ENCODE peak calls at places on chromosomes 12 and 14, in ten cellular contexts. D is endodermal cell; U is tibial nerve; Y is coronary artery; C is lower lobe of right lung; F is HCT116; J is CD8-positive, alpha-beta T cell; M is CD8-positive, alpha-beta memory T cell; T is pancreas; Q is caudate nucleus. L is an unnamed sample.

GRCh38 chr12:20451759-20452158 is 83.4 kb downstream of the PDE3A start:
- DNase-seq in J (no peak), D (no peak), Q (no peak), T (no peak), Y (no peak), C (no peak), M (no peak), F (no peak), U (no peak), L (no peak)

GRCh38 chr12:1848146-1848545 is 27.8 kb downstream of the LRTM2 start:
- DNase-seq in U (peak; percentile 4), M (no peak), F (no peak), T (no peak), Q (no peak), J (no peak), Y (peak; percentile 57), C (no peak), D (peak; percentile 42), L (no peak)

GRCh38 chr12:119061208-119061796 is 80.0 kb downstream of the SRRM4 start:
- DNase-seq in Q (no peak), F (no peak), M (no peak), J (no peak), T (peak; percentile 68), D (peak; percentile 96), C (peak; percentile 69), U (peak; percentile 16), Y (no peak), L (peak; percentile 4)

GRCh38 chr14:54815016-54815415 is 87.6 kb downstream of the GCH1 start:
- DNase-seq in U (no peak), J (no peak), C (no peak), T (no peak), Y (no peak), Q (no peak), D (no peak), F (no peak), M (no peak), L (no peak)

GRCh38 chr14:54808326-54809161 is 94.1 kb downstream of the GCH1 start:
- DNase-seq in J (no peak), U (no peak), D (no peak), T (no peak), Q (no peak), Y (peak; percentile 49), F (no peak), C (no peak), M (no peak), L (no peak)

GRCh38 chr12:52372216-52373154 is 5.2 kb upstream of the KRT85 start:
- DNase-seq in D (peak; percentile 96), U (peak; percentile 71), Y (peak; percentile 87), C (peak; percentile 80), T (peak; percentile 72), F (peak; percentile 79), J (peak; percentile 37), M (no peak), Q (no peak), L (no peak)

GRCh38 chr12:23049180-23049579 is 424.2 kb downstream of the ETNK1 start:
- DNase-seq in M (no peak), U (no peak), F (no peak), Y (no peak), D (no peak), J (no peak), C (no peak), Q (no peak), T (no peak), L (no peak)

GRCh38 chr14:69573841-69574265 is 818 bp downstream of the CCDC177 start:
- DNase-seq in T (no peak), D (peak; percentile 82), Y (no peak), C (no peak), U (no peak), F (no peak), Q (peak; percentile 32), M (no peak), J (no peak), L (no peak)

GRCh38 chr12:11645391-11645790 is 4.1 kb upstream of the ETV6 start:
- DNase-seq in U (no peak), M (no peak), J (no peak), Q (no peak), C (no peak), Y (no peak), T (no peak), D (no peak), F (no peak), L (no peak)

GRCh38 chr12:53207042-53207441 is at the start of gene ITGB7:
- DNase-seq in D (peak; percentile 59), C (no peak), U (no peak), J (peak; percentile 80), T (no peak), Q (no peak), F (no peak), M (peak; percentile 67), Y (no peak), L (peak; percentile 83)

DNA sequence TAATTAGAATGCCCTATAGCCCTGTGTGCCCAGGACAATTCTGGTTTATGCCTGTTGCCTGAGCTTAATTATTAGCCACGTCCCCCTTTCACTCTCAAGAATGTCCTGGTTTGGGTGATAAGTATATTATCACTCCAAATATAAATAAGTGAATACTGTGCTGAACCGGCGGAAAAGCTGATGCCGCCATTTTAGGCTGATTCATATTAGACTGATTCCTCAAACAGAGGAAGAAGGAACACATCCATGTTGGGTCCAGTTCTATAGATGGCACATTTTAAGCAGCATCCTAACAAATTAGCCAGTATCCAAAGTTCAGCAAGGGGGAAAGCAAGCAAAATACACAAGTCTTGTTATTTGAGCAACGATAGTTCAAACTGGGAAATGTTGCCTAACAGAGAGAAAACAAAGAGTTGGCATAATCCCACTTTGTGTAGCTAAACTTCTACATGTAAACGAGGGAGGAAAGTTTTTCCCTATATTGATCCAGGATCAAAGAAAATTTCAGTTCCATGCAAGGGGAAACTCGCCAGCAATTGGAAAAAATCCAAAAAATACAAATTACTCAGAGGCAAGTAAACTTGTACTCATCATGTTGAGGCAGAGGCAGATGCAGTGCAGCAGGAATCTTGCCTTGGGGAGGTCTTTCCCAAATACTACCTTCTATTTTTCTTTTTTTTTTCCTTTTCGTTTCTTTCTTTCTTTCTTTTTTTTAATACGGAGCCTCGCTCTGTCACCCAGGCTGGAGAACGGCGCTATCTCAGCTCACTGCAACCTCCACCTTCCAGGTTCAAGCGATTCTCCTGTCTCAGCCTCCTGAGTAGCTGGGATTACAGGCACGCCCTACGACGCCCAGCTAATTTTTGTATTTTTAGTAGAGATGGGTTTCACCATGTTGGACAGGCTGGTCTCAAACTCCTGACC is 96.2 kb downstream of the ITPR2 start:
- DNase-seq in U (no peak), J (no peak), C (no peak), Q (no peak), D (no peak), M (no peak), Y (no peak), T (peak; percentile 22), F (no peak), L (no peak)
- H3K27ac ChIP-seq in U (no peak overlapping the region), J (no peak overlapping the region), C (no peak overlapping the region), Q (no peak overlapping the region), D (no peak overlapping the region), M (no peak overlapping the region), Y (no peak overlapping the region), T (peak overlapping the region; percentile 56), F (no peak overlapping the region), L (no peak overlapping the region)

DNA sequence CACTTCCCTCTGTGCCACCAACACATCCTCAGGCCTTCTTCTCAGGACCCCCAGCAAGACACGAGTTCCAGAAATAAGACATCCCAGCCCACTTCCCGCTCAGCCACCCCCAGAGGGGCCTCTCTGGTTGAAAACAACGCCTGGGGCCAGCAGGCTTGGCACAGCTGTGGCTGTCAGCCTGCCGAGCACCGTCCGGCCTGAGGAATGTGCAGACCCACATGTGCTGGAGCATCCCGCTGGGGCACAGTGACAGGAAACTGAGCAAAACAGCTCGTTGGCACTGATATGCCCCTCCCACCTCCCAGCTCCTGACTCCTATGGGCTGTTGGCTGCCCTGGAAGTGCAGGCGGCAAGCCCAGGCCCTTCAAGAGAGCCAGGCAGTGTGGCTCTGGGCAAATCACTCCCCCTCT is 1.4 kb downstream of the SYNE3 start:
- DNase-seq in M (no peak), J (no peak), D (peak; percentile 82), T (no peak), U (no peak), Q (peak; percentile 49), C (peak; percentile 63), Y (peak; percentile 79), F (no peak), L (no peak)
- H3K27ac ChIP-seq in M (peak overlapping the region; percentile 44), J (peak overlapping the region; percentile 59), D (peak overlapping the region; percentile 19), T (no peak overlapping the region), U (peak overlapping the region; percentile 96), Q (peak overlapping the region; percentile 53), C (peak overlapping the region; percentile 80), Y (peak overlapping the region; percentile 97), F (no peak overlapping the region), L (peak overlapping the region; percentile 83)

DNA sequence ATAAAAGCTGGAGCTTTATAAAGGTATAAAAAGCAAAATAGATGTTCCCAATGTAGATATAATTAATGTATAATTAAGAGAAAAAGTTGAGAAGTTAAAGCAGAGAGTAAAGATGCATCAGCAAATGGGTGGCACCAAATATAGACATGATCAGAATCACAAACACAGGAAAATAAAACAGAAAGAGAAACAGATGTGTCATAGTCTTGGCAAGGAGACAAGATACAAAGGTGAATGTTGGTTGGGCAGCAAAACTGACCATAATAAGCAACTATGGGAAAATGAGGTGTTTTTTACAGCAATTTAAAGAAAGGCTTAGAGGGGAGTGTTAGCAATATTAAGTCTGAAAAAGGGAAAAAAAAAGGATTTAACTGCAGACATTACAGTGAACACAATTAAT is 135.4 kb upstream of the CLEC14A start:
- DNase-seq in T (no peak), M (no peak), Q (no peak), C (no peak), D (no peak), Y (no peak), U (no peak), J (no peak), F (no peak), L (no peak)
- H3K27ac ChIP-seq in T (no peak overlapping the region), M (no peak overlapping the region), Q (no peak overlapping the region), C (no peak overlapping the region), D (no peak overlapping the region), Y (no peak overlapping the region), U (no peak overlapping the region), J (no peak overlapping the region), F (no peak overlapping the region), L (no peak overlapping the region)

GRCh38 chr12:69932154-69932553 is 107.1 kb downstream of the MYRFL start:
- DNase-seq in Y (no peak), D (peak; percentile 84), C (no peak), F (no peak), J (no peak), U (no peak), Q (no peak), M (no peak), T (no peak), L (no peak)

GRCh38 chr12:69935651-69936100 is 110.6 kb downstream of the MYRFL start:
- DNase-seq in T (no peak), F (no peak), U (no peak), C (no peak), J (no peak), Y (no peak), Q (peak; percentile 94), M (no peak), D (peak; percentile 70), L (no peak)

GRCh38 chr12:69936214-69936731 is 111.2 kb downstream of the MYRFL start:
- DNase-seq in J (no peak), M (no peak), T (no peak), F (no peak), Y (no peak), C (peak; percentile 60), U (no peak), D (peak; percentile 93), Q (peak; percentile 25), L (no peak)

GRCh38 chr12:69933115-69933552 is 108.1 kb downstream of the MYRFL start:
- DNase-seq in J (no peak), T (no peak), U (no peak), D (peak; percentile 95), Q (no peak), C (no peak), F (no peak), Y (no peak), M (no peak), L (no peak)

GRCh38 chr12:69934011-69934410 is 109.0 kb downstream of the MYRFL start:
- DNase-seq in J (no peak), F (no peak), Y (no peak), C (no peak), Q (no peak), T (no peak), D (peak; percentile 53), U (no peak), M (no peak), L (no peak)
- H3K27ac ChIP-seq in J (no peak overlapping the region), F (no peak overlapping the region), Y (no peak overlapping the region), C (no peak overlapping the region), Q (no peak overlapping the region), T (no peak overlapping the region), D (peak overlapping the region; percentile 39), U (no peak overlapping the region), M (no peak overlapping the region), L (no peak overlapping the region)

L was measured in CD4-positive, alpha-beta memory T cell.